ENCODE peak calls at places on chromosomes 16 and 17, in nine cellular contexts. Z is CD8-positive, alpha-beta memory T cell; I is right cardiac atrium; B is GM23338; T is ascending aorta; Y is colonic mucosa; C is aorta; P is OCI-LY7; A is heart right ventricle. M is an unnamed sample.

GRCh38 chr16:56682703-56683397 is 580 bp downstream of the MT1X start:
- DNase-seq in B (peak; percentile 37), T (no peak), A (no peak), Y (no peak), C (no peak), P (peak; percentile 7), I (no peak), Z (no peak), M (no peak)

GRCh38 chr16:29819506-29819905 is 756 bp upstream of the MVP start:
- DNase-seq in Z (no peak), B (no peak), P (no peak), A (no peak), I (no peak), C (peak; percentile 46), T (no peak), Y (peak; percentile 70), M (no peak)

GRCh38 chr16:89695875-89696597 is 5.5 kb downstream of the SPATA2L start:
- DNase-seq in C (no peak), I (peak; percentile 67), Y (no peak), B (no peak), A (no peak), Z (no peak), T (no peak), P (no peak), M (no peak)

GRCh38 chr16:75764154-75764768 is 38.0 kb upstream of the CPHXL start:
- DNase-seq in I (no peak), C (no peak), B (peak; percentile 85), T (no peak), Y (peak; percentile 60), A (no peak), P (peak; percentile 88), Z (peak; percentile 41), M (no peak)

GRCh38 chr16:48947371-48947713 is 334.3 kb downstream of the CBLN1 start:
- DNase-seq in A (no peak), B (no peak), T (no peak), I (no peak), C (no peak), Y (no peak), Z (no peak), P (no peak), M (no peak)

GRCh38 chr16:68644303-68644702 is 807 bp upstream of the CDH3 start:
- DNase-seq in Z (no peak), T (no peak), I (no peak), Y (peak; percentile 27), P (no peak), B (peak; percentile 74), A (no peak), C (no peak), M (no peak)

GRCh38 chr17:82177761-82178498 is 34.7 kb downstream of the CCDC57 start:
- DNase-seq in I (no peak), B (no peak), T (no peak), Y (no peak), P (no peak), C (peak; percentile 30), Z (no peak), A (no peak), M (no peak)

GRCh38 chr16:57138281-57138935 is 46.0 kb downstream of the CPNE2 start:
- DNase-seq in P (no peak), B (no peak), C (no peak), Z (no peak), T (no peak), Y (no peak), I (no peak), A (no peak), M (no peak)

GRCh38 chr17:75307957-75308731 is 18.9 kb upstream of the SLC25A19 start:
- DNase-seq in P (no peak), I (no peak), B (no peak), T (no peak), A (no peak), C (no peak), Z (no peak), Y (no peak), M (no peak)
- H3K27ac ChIP-seq in P (no peak overlapping the region), I (peak overlapping the region; percentile 24), B (no peak overlapping the region), T (no peak overlapping the region), A (no peak overlapping the region), C (no peak overlapping the region), Z (no peak overlapping the region), Y (peak overlapping the region; percentile 90), M (no peak overlapping the region)

GRCh38 chr17:49996495-49997255 is 1.7 kb upstream of the DLX3 start:
- DNase-seq in Z (peak; percentile 61), B (peak; percentile 64), A (peak; percentile 68), P (peak; percentile 53), I (peak; percentile 85), T (no peak), Y (peak; percentile 45), C (peak; percentile 62), M (peak; percentile 46)

GRCh38 chr17:49994085-49995054 is 654 bp downstream of the DLX3 start:
- DNase-seq in Y (no peak), B (peak; percentile 75), C (no peak), P (no peak), A (no peak), I (no peak), Z (no peak), T (no peak), M (no peak)

GRCh38 chr17:49996121-49996494 is 1.1 kb upstream of the DLX3 start:
- DNase-seq in A (no peak), Z (no peak), Y (no peak), B (no peak), P (no peak), T (no peak), C (no peak), I (no peak), M (no peak)

GRCh38 chr17:49993423-49994037 is 1.5 kb downstream of the DLX3 start:
- DNase-seq in C (no peak), P (no peak), A (no peak), T (no peak), B (peak; percentile 88), Y (no peak), Z (peak; percentile 17), I (peak; percentile 59), M (no peak)

GRCh38 chr17:49995055-49995738 is at the start of gene DLX3:
- DNase-seq in A (peak; percentile 71), B (peak; percentile 93), Y (peak; percentile 75), P (no peak), I (peak; percentile 90), T (peak; percentile 30), Z (no peak), C (peak; percentile 89), M (peak; percentile 63)
- H3K27ac ChIP-seq in A (no peak within 1 kb of the TSS), B (no peak within 1 kb of the TSS), Y (no peak within 1 kb of the TSS), P (no peak within 1 kb of the TSS), I (no peak within 1 kb of the TSS), T (no peak within 1 kb of the TSS), Z (no peak within 1 kb of the TSS), C (no peak within 1 kb of the TSS), M (no peak within 1 kb of the TSS)

GRCh38 chr17:41510251-41511065 is 5.0 kb upstream of the KRT13 start:
- DNase-seq in P (no peak), I (no peak), Z (no peak), A (no peak), T (no peak), Y (no peak), C (no peak), B (peak; percentile 47), M (no peak)

GRCh38 chr17:41505836-41506767 is 690 bp upstream of the KRT13 start:
- DNase-seq in P (peak; percentile 28), C (no peak), T (no peak), B (no peak), I (no peak), A (no peak), Y (no peak), Z (no peak), M (no peak)

GRCh38 chr17:41505007-41505835 is at the start of gene KRT13:
- DNase-seq in Z (no peak), C (no peak), I (no peak), Y (no peak), T (no peak), B (no peak), P (no peak), A (no peak), M (no peak)

GRCh38 chr17:41504126-41504977 is 1.1 kb downstream of the KRT13 start:
- DNase-seq in C (no peak), Z (no peak), T (no peak), I (no peak), B (no peak), Y (no peak), P (no peak), A (no peak), M (no peak)

DNA sequence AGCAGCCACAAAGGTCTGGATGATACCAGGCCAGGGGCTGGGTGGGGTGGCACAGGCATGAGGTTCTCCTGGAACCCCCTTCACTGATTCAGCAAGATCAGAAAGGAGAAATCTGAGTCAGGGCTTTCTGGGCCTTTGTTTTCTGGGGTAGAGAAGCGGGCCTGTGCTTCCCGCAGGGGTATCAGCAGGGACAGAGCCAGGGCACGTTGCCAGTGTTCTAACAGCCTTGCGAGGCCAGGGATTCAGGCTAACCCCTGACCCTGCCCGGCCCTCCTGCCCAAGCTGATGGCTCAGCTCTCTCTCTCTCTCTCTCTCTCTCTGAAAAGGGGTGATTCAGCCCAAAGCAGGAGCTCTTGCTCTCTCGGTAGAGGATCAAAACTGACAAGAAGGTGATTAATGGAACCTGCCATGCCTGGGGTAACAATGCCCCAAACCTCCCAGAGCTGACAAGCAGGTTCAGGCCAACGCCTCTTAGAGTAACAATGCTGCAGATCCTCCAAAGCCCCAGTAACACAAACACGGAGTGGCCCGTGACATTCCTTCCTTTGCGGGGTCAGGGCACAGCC is 2.0 kb upstream of the KRT13 start:
- DNase-seq in A (no peak), Y (no peak), Z (no peak), B (no peak), C (no peak), P (no peak), I (no peak), T (no peak), M (no peak)
- H3K27ac ChIP-seq in A (no peak overlapping the region), Y (no peak overlapping the region), Z (no peak overlapping the region), B (no peak overlapping the region), C (no peak overlapping the region), P (no peak overlapping the region), I (no peak overlapping the region), T (no peak overlapping the region), M (no peak overlapping the region)

GRCh38 chr17:49509588-49509917 is 14.5 kb downstream of the NGFR start:
- DNase-seq in T (no peak), A (no peak), Y (no peak), I (peak; percentile 66), Z (no peak), B (no peak), C (no peak), P (no peak), M (no peak)

GRCh38 chr17:49510720-49511110 is 15.6 kb downstream of the NGFR start:
- DNase-seq in Y (no peak), B (no peak), C (no peak), I (no peak), T (no peak), A (no peak), Z (no peak), P (no peak), M (no peak)

GRCh38 chr17:49510059-49510719 is 15.1 kb downstream of the NGFR start:
- DNase-seq in Z (no peak), I (no peak), P (peak; percentile 13), B (no peak), Y (no peak), A (no peak), C (no peak), T (no peak), M (no peak)

GRCh38 chr17:49508061-49508865 is 13.2 kb downstream of the NGFR start:
- DNase-seq in C (peak; percentile 42), Z (no peak), B (peak; percentile 83), T (no peak), P (no peak), Y (no peak), I (no peak), A (no peak), M (no peak)

DNA sequence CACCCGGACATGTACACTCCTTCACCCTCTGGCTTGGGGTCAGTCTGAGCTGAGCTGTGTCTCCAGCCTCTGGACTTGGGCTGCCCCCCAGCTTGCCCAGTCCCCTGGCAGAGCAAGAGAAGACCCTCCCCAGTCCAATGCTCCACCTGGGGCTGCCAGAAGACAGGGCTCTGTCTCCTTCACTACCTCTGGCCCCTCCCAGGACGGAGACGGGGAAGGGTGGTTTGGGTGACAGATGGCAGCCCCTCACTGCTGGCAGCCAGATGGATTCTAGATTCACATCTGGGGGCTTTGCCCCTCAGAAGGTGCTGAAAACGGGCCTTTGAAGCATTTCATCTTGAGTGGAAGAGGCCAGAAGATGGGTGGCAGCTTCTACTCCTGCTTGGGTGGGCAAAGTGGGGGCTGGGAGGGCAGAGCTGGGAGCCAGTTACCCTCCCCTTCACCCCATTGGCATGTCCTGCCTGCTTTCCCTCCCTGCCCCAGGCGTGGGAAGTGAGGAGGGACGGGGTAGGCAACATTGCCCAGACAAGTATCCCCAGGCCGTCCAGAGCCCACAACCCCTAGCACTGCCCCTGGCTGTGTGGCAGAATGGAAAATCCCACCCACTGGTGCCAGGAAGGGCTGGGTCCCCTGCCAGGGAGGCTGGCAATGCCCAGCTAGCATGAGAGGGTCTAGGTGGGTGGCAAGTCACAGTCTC is 13.9 kb downstream of the NGFR start:
- DNase-seq in Z (no peak), T (no peak), P (no peak), I (peak; percentile 60), Y (no peak), A (no peak), B (no peak), C (no peak), M (no peak)
- H3K27ac ChIP-seq in Z (no peak overlapping the region), T (no peak overlapping the region), P (no peak overlapping the region), I (no peak overlapping the region), Y (no peak overlapping the region), A (no peak overlapping the region), B (no peak overlapping the region), C (no peak overlapping the region), M (no peak overlapping the region)

M was measured in left ventricle myocardium inferior.